ENCODE peak calls at places on chromosomes 7 and 10, in nine cellular contexts. L is posterior cingulate gyrus; H is HT1080; M is T-helper 1 cell; V is AG08396; E is HTR-8/SVneo; R is stimulated activated naive CD8-positive, alpha-beta T cell treated with anti-CD3 and anti-CD28 coated beads, Interleukin-15, Interleukin-2, amounts not matched to agents 100 U/mL and 50 U/mL, for 24 hours; O is NCI-H1105 treated with DMSO at 0.1 percent for 48 hours; K is left ventricle myocardium inferior. G is an unnamed sample.

GRCh38 chr7:155533827-155534690 is 12.3 kb downstream of the CNPY1 start:
- DNase-seq in L (peak), H (peak), M (peak), V (peak), E (peak), R (peak), O (no peak), K (no peak), G (no peak)

GRCh38 chr7:44616545-44616944 is 10.1 kb downstream of the OGDH start:
- DNase-seq in L (no peak), H (no peak), M (no peak), V (no peak), E (no peak), R (no peak), O (no peak), K (no peak), G (no peak)

GRCh38 chr10:43955978-43956377 is 307.3 kb upstream of the ZNF32 start:
- DNase-seq in L (no peak), H (no peak), M (no peak), V (no peak), E (no peak), R (no peak), O (no peak), K (no peak), G (no peak)

GRCh38 chr7:36735172-36735571 is 10.9 kb upstream of the AOAH start:
- DNase-seq in L (no peak), H (peak), M (no peak), V (no peak), E (no peak), R (no peak), O (no peak), K (no peak), G (no peak)

GRCh38 chr7:17989546-17989945 is 38.1 kb downstream of the PRPS1L1 start:
- DNase-seq in L (no peak), H (peak), M (no peak), V (peak), E (no peak), R (no peak), O (no peak), K (no peak), G (no peak)

GRCh38 chr10:86388119-86388704 is 21.6 kb upstream of the GRID1 start:
- DNase-seq in L (no peak), H (no peak), M (no peak), V (no peak), E (no peak), R (no peak), O (no peak), K (no peak), G (no peak)

GRCh38 chr7:51757960-51758359 is 441.4 kb upstream of the COBL start:
- DNase-seq in L (no peak), H (no peak), M (no peak), V (no peak), E (no peak), R (no peak), O (no peak), K (no peak), G (no peak)

GRCh38 chr10:31090894-31091607 is 59.4 kb upstream of the ZNF438 start:
- DNase-seq in L (no peak), H (no peak), M (peak), V (no peak), E (no peak), R (no peak), O (no peak), K (no peak), G (no peak)

GRCh38 chr7:133547981-133548380 is 295.1 kb downstream of the EXOC4 start:
- DNase-seq in L (no peak), H (no peak), M (no peak), V (no peak), E (no peak), R (no peak), O (no peak), K (no peak), G (no peak)

GRCh38 chr7:129951076-129952011 is 1.4 kb downstream of the UBE2H start:
- DNase-seq in L (no peak), H (no peak), M (no peak), V (no peak), E (no peak), R (peak), O (peak), K (no peak), G (no peak)

GRCh38 chr7:92645531-92646061 is 55.4 kb upstream of the FAM133B start:
- DNase-seq in L (no peak), H (peak), M (peak), V (no peak), E (no peak), R (no peak), O (no peak), K (no peak), G (peak)

GRCh38 chr10:68559872-68560200 is 301 bp upstream of the TET1 start:
- DNase-seq in L (no peak), H (no peak), M (peak), V (no peak), E (no peak), R (peak), O (no peak), K (no peak), G (peak)

GRCh38 chr7:100397336-100398081 is 24.2 kb downstream of the PILRA start:
- DNase-seq in L (no peak), H (no peak), M (no peak), V (no peak), E (no peak), R (no peak), O (no peak), K (no peak), G (no peak)

GRCh38 chr7:117588352-117588794 is 108.5 kb downstream of the CFTR start:
- DNase-seq in L (no peak), H (peak), M (peak), V (peak), E (peak), R (no peak), O (peak), K (no peak), G (no peak)

GRCh38 chr7:136937436-136937835 is 69.0 kb downstream of the CHRM2 start:
- DNase-seq in L (no peak), H (no peak), M (no peak), V (no peak), E (no peak), R (no peak), O (no peak), K (no peak), G (no peak)

GRCh38 chr10:90007226-90007625 is 305.8 kb downstream of the KIF20B start:
- DNase-seq in L (no peak), H (peak), M (no peak), V (no peak), E (peak), R (no peak), O (no peak), K (no peak), G (no peak)

GRCh38 chr7:25619963-25620799 is 391.9 kb upstream of the NPVF start:
- DNase-seq in L (no peak), H (no peak), M (peak), V (no peak), E (no peak), R (peak), O (no peak), K (peak), G (no peak)

GRCh38 chr10:13877154-13877909 is 290.6 kb downstream of the PRPF18 start:
- DNase-seq in L (no peak), H (no peak), M (no peak), V (peak), E (no peak), R (no peak), O (no peak), K (peak), G (no peak)

GRCh38 chr7:6481445-6481844 is 33.7 kb upstream of the DAGLB start:
- DNase-seq in L (no peak), H (no peak), M (no peak), V (no peak), E (no peak), R (no peak), O (no peak), K (no peak), G (no peak)

GRCh38 chr10:131657985-131658330 is 242.8 kb upstream of the PPP2R2D start:
- DNase-seq in L (peak), H (no peak), M (no peak), V (no peak), E (no peak), R (no peak), O (no peak), K (no peak), G (no peak)

GRCh38 chr7:92461027-92462003 is 14.0 kb downstream of the GATAD1 start:
- DNase-seq in L (no peak), H (peak), M (peak), V (peak), E (peak), R (peak), O (peak), K (no peak), G (peak)

GRCh38 chr10:43211431-43212042 is 55.3 kb downstream of the RASGEF1A start:
- DNase-seq in L (peak), H (no peak), M (no peak), V (no peak), E (no peak), R (no peak), O (no peak), K (no peak), G (no peak)

GRCh38 chr7:32255036-32255435 is 184.8 kb upstream of the PDE1C start:
- DNase-seq in L (no peak), H (no peak), M (no peak), V (no peak), E (no peak), R (no peak), O (no peak), K (peak), G (no peak)

GRCh38 chr7:55157347-55158105 is 138.7 kb downstream of the EGFR start:
- DNase-seq in L (no peak), H (no peak), M (no peak), V (no peak), E (no peak), R (no peak), O (no peak), K (peak), G (no peak)

G was measured in NCI-H2081.